ENCODE peak calls at places on chromosomes 3 and 15, in seven cellular contexts. N is CD4-positive, CD25-positive, alpha-beta regulatory T cell; I is GM23248; K is CD8-positive, alpha-beta memory T cell; O is hepatocyte; E is psoas muscle; Y is bronchial epithelial cell. A is an unnamed sample.

GRCh38 chr15:37981781-37982180 is 47.3 kb downstream of the TMCO5A start:
- DNase-seq in N (peak; percentile 1), I (peak; percentile 64), K (no peak), O (peak; percentile 31), E (no peak), Y (peak; percentile 59), A (peak; percentile 15)

GRCh38 chr3:150412599-150413069 is 4.5 kb downstream of the TSC22D2 start:
- DNase-seq in N (peak; percentile 36), I (peak; percentile 90), K (no peak), O (peak; percentile 39), E (no peak), Y (peak; percentile 84), A (peak; percentile 63)

GRCh38 chr15:65517866-65518207 is 348 bp upstream of the DPP8 start:
- DNase-seq in N (no peak), I (no peak), K (no peak), O (no peak), E (no peak), Y (no peak), A (no peak)

GRCh38 chr3:127754411-127755304 is 67.7 kb downstream of the MGLL start:
- DNase-seq in N (no peak), I (no peak), K (peak; percentile 9), O (no peak), E (no peak), Y (no peak), A (no peak)

GRCh38 chr3:14509796-14510100 is 30.4 kb downstream of the GRIP2 start:
- DNase-seq in N (no peak), I (no peak), K (no peak), O (no peak), E (no peak), Y (no peak), A (no peak)

GRCh38 chr3:43689766-43690399 is 855 bp upstream of the ABHD5 start:
- DNase-seq in N (no peak), I (no peak), K (no peak), O (no peak), E (no peak), Y (peak; percentile 60), A (no peak)

GRCh38 chr15:63938486-63939061 is 104.8 kb upstream of the HERC1 start:
- DNase-seq in N (peak; percentile 21), I (peak; percentile 59), K (no peak), O (no peak), E (no peak), Y (no peak), A (no peak)

GRCh38 chr3:29764059-29764458 is 483.2 kb downstream of the RBMS3 start:
- DNase-seq in N (no peak), I (peak; percentile 85), K (no peak), O (no peak), E (no peak), Y (peak; percentile 46), A (no peak)

GRCh38 chr15:80059786-80060489 is 462 bp downstream of the ZFAND6 start:
- DNase-seq in N (peak; percentile 69), I (peak; percentile 81), K (no peak), O (peak; percentile 89), E (peak; percentile 82), Y (no peak), A (peak; percentile 24)

GRCh38 chr3:134904333-134904771 is 109.3 kb downstream of the EPHB1 start:
- DNase-seq in N (peak; percentile 3), I (no peak), K (no peak), O (no peak), E (no peak), Y (no peak), A (no peak)

GRCh38 chr3:186361612-186362408 is at the start of gene DGKG:
- DNase-seq in N (no peak), I (peak; percentile 31), K (no peak), O (no peak), E (peak; percentile 40), Y (no peak), A (no peak)

GRCh38 chr15:40706121-40706520 is 11.1 kb downstream of the RAD51 start:
- DNase-seq in N (no peak), I (no peak), K (no peak), O (peak; percentile 13), E (no peak), Y (no peak), A (no peak)

GRCh38 chr3:98680723-98681122 is 82.4 kb upstream of the ST3GAL6 start:
- DNase-seq in N (no peak), I (peak; percentile 36), K (no peak), O (no peak), E (no peak), Y (peak; percentile 89), A (no peak)

GRCh38 chr3:190012314-190012782 is 108.3 kb downstream of the P3H2 start:
- DNase-seq in N (no peak), I (peak; percentile 55), K (no peak), O (peak; percentile 57), E (no peak), Y (peak; percentile 73), A (peak; percentile 66)

GRCh38 chr15:29924750-29925149 is 102.5 kb upstream of the TJP1 start:
- DNase-seq in N (no peak), I (peak; percentile 48), K (no peak), O (peak; percentile 79), E (no peak), Y (peak; percentile 74), A (peak; percentile 60)

GRCh38 chr3:143118630-143119008 is 952 bp upstream of the CHST2 start:
- DNase-seq in N (no peak), I (no peak), K (no peak), O (no peak), E (no peak), Y (no peak), A (no peak)

GRCh38 chr3:17292556-17292955 is 407.8 kb downstream of the PLCL2 start:
- DNase-seq in N (no peak), I (no peak), K (no peak), O (no peak), E (no peak), Y (no peak), A (no peak)

GRCh38 chr15:75666823-75667501 is 19.2 kb downstream of the SNX33 start:
- DNase-seq in N (no peak), I (peak; percentile 100), K (no peak), O (peak; percentile 51), E (peak; percentile 78), Y (peak; percentile 100), A (peak; percentile 37)

GRCh38 chr3:23944861-23945652 is at the start of gene NR1D2:
- DNase-seq in N (peak; percentile 87), I (peak; percentile 95), K (peak; percentile 82), O (peak; percentile 95), E (peak; percentile 88), Y (peak; percentile 54), A (peak; percentile 59)

GRCh38 chr3:146469206-146470017 is at the start of gene PLSCR2:
- DNase-seq in N (peak; percentile 85), I (peak; percentile 30), K (peak; percentile 73), O (peak; percentile 74), E (peak; percentile 50), Y (peak; percentile 8), A (no peak)

GRCh38 chr3:76024640-76025039 is 239.3 kb upstream of the ZNF717 start:
- DNase-seq in N (no peak), I (peak; percentile 61), K (no peak), O (peak; percentile 22), E (no peak), Y (peak; percentile 50), A (peak; percentile 3)

GRCh38 chr15:87537295-87537694 is 719.2 kb downstream of the NTRK3 start:
- DNase-seq in N (no peak), I (no peak), K (no peak), O (no peak), E (no peak), Y (no peak), A (no peak)

GRCh38 chr15:85013785-85014184 is 32.1 kb downstream of the PDE8A start:
- DNase-seq in N (no peak), I (no peak), K (no peak), O (no peak), E (no peak), Y (no peak), A (no peak)

GRCh38 chr15:32649336-32649735 is 7.8 kb downstream of the SCG5 start:
- DNase-seq in N (no peak), I (peak; percentile 65), K (no peak), O (peak; percentile 30), E (no peak), Y (peak; percentile 37), A (peak; percentile 63)

GRCh38 chr15:26091184-26091583 is 228.1 kb upstream of the ATP10A start:
- DNase-seq in N (no peak), I (no peak), K (no peak), O (no peak), E (no peak), Y (peak; percentile 29), A (no peak)

GRCh38 chr3:48592519-48593087 is 2.5 kb downstream of the COL7A1 start:
- DNase-seq in N (no peak), I (peak; percentile 40), K (no peak), O (no peak), E (no peak), Y (no peak), A (no peak)

GRCh38 chr3:45983865-45984264 is 11.8 kb downstream of the FYCO1 start:
- DNase-seq in N (no peak), I (no peak), K (no peak), O (no peak), E (no peak), Y (no peak), A (no peak)

GRCh38 chr3:45979378-45979777 is 16.2 kb downstream of the FYCO1 start:
- DNase-seq in N (peak; percentile 25), I (no peak), K (no peak), O (no peak), E (no peak), Y (no peak), A (no peak)

GRCh38 chr3:45980229-45980813 is 15.3 kb downstream of the FYCO1 start:
- DNase-seq in N (peak; percentile 73), I (no peak), K (peak; percentile 31), O (no peak), E (no peak), Y (no peak), A (no peak)

GRCh38 chr3:45980819-45981218 is 14.8 kb downstream of the FYCO1 start:
- DNase-seq in N (no peak), I (peak; percentile 48), K (no peak), O (no peak), E (no peak), Y (no peak), A (no peak)

GRCh38 chr3:45981321-45982038 is 14.1 kb downstream of the FYCO1 start:
- DNase-seq in N (no peak), I (peak; percentile 46), K (no peak), O (no peak), E (no peak), Y (no peak), A (no peak)
- H3K36me3 ChIP-seq in N (peaks cover 71% of the 10 kb centered on the region), I (peaks cover 6% of the 10 kb centered on the region), K (peaks cover 46% of the 10 kb centered on the region), O (peaks cover 6% of the 10 kb centered on the region), E (peaks cover 53% of the 10 kb centered on the region), Y (peaks cover 9% of the 10 kb centered on the region), A (peaks cover 68% of the 10 kb centered on the region)

GRCh38 chr3:196471551-196471950 is 32.0 kb downstream of the RNF168 start:
- DNase-seq in N (no peak), I (peak; percentile 72), K (no peak), O (no peak), E (no peak), Y (no peak), A (no peak)
- H3K36me3 ChIP-seq in N (peaks cover 33% of the 10 kb centered on the region), I (peaks cover 34% of the 10 kb centered on the region), K (peaks cover 31% of the 10 kb centered on the region), O (no peaks in the 10 kb centered on the region), E (peaks cover 60% of the 10 kb centered on the region), Y (peaks cover 5% of the 10 kb centered on the region), A (peaks cover 6% of the 10 kb centered on the region)

GRCh38 chr15:59069430-59069829 is 35.5 kb upstream of the CCNB2 start:
- DNase-seq in N (no peak), I (no peak), K (no peak), O (no peak), E (no peak), Y (no peak), A (peak; percentile 9)
- H3K36me3 ChIP-seq in N (peaks cover 57% of the 10 kb centered on the region), I (peaks cover 73% of the 10 kb centered on the region), K (peaks cover 26% of the 10 kb centered on the region), O (no peaks in the 10 kb centered on the region), E (peaks cover 90% of the 10 kb centered on the region), Y (peaks cover 8% of the 10 kb centered on the region), A (peaks cover 12% of the 10 kb centered on the region)

GRCh38 chr15:92087211-92087610 is 233.7 kb downstream of the SLCO3A1 start:
- DNase-seq in N (no peak), I (no peak), K (no peak), O (no peak), E (no peak), Y (peak; percentile 61), A (no peak)
- H3K36me3 ChIP-seq in N (no peaks in the 10 kb centered on the region), I (no peaks in the 10 kb centered on the region), K (no peaks in the 10 kb centered on the region), O (no peaks in the 10 kb centered on the region), E (no peaks in the 10 kb centered on the region), Y (no peaks in the 10 kb centered on the region), A (no peaks in the 10 kb centered on the region)

A was measured in HepG2.